ENCODE peak calls at places on chromosome 5, in ten cellular contexts. X is kidney, B is endothelial cell of umbilical vein, D is AG09319, Z is dorsolateral prefrontal cortex, G is HCT116, H is GM12878, O is cardiac fibroblast, R is heart left ventricle, S is AG04449. F is an unnamed sample.

GRCh38 chr5:14144586-14145355 is 1.6 kb downstream of the TRIO start:
- DNase-seq in B (peak), S (no peak), G (peak), D (no peak), O (peak), X (peak), R (peak), H (peak), Z (peak), F (peak)

GRCh38 chr5:181283347-181283746 is 22.4 kb upstream of the TRIM52 start:
- DNase-seq in Z (no peak), H (no peak), B (no peak), S (no peak), X (no peak), G (no peak), O (no peak), D (no peak), R (no peak), F (no peak)

GRCh38 chr5:99763021-99763814 is 772.0 kb upstream of the FAM174A start:
- DNase-seq in S (no peak), B (no peak), G (no peak), Z (no peak), D (no peak), X (peak), O (no peak), R (no peak), H (no peak), F (no peak)

GRCh38 chr5:139644001-139644456 is 4.1 kb upstream of the CXXC5 start:
- DNase-seq in D (no peak), R (no peak), B (no peak), Z (no peak), X (peak), H (no peak), O (no peak), G (no peak), S (no peak), F (no peak)

GRCh38 chr5:11477786-11478185 is 426.5 kb downstream of the CTNND2 start:
- DNase-seq in R (no peak), H (no peak), Z (no peak), O (no peak), S (no peak), B (no peak), X (no peak), D (no peak), G (no peak), F (no peak)

GRCh38 chr5:132684496-132684895 is 10.7 kb downstream of the IL4 start:
- DNase-seq in S (no peak), B (no peak), Z (no peak), H (no peak), R (no peak), D (no peak), G (no peak), O (no peak), X (no peak), F (no peak)

GRCh38 chr5:78591227-78591626 is 57.3 kb downstream of the LHFPL2 start:
- DNase-seq in X (no peak), B (peak), S (no peak), D (peak), R (no peak), G (peak), Z (no peak), H (no peak), O (peak), F (no peak)

GRCh38 chr5:159655757-159656409 is 260.4 kb upstream of the ADRA1B start:
- DNase-seq in X (no peak), Z (no peak), B (no peak), O (no peak), R (peak), G (no peak), S (no peak), D (no peak), H (no peak), F (no peak)

GRCh38 chr5:89338935-89339334 is 456.0 kb upstream of the MEF2C start:
- DNase-seq in O (peak), H (no peak), D (peak), X (no peak), R (no peak), B (no peak), S (peak), G (no peak), Z (no peak), F (no peak)

GRCh38 chr5:168086104-168086610 is 205.3 kb upstream of the WWC1 start:
- DNase-seq in S (peak), Z (no peak), B (no peak), X (no peak), R (no peak), H (no peak), O (no peak), G (no peak), D (no peak), F (no peak)

GRCh38 chr5:103667068-103667467 is 104.5 kb upstream of the NUDT12 start:
- DNase-seq in B (peak), R (no peak), Z (no peak), G (no peak), H (no peak), D (no peak), X (no peak), S (no peak), O (peak), F (no peak)

GRCh38 chr5:154949758-154950157 is 8.9 kb downstream of the MRPL22 start:
- DNase-seq in Z (no peak), S (no peak), O (no peak), H (no peak), R (no peak), G (no peak), D (no peak), X (no peak), B (no peak), F (no peak)

GRCh38 chr5:174827521-174827920 is 103.1 kb downstream of the MSX2 start:
- DNase-seq in S (peak), G (no peak), D (no peak), H (no peak), O (peak), X (no peak), Z (no peak), R (no peak), B (no peak), F (no peak)

GRCh38 chr5:86075139-86075538 is 542.6 kb upstream of the COX7C start:
- DNase-seq in D (no peak), Z (no peak), R (no peak), X (no peak), S (no peak), G (no peak), O (no peak), H (no peak), B (no peak), F (no peak)

GRCh38 chr5:64026493-64026892 is 64.2 kb upstream of the HTR1A start:
- DNase-seq in G (no peak), Z (no peak), H (no peak), D (no peak), O (no peak), B (no peak), X (no peak), S (no peak), R (no peak), F (no peak)

GRCh38 chr5:171808951-171809350 is 23.3 kb downstream of the SMIM23 start:
- DNase-seq in G (no peak), D (no peak), X (no peak), Z (no peak), R (no peak), S (no peak), B (no peak), O (peak), H (no peak), F (no peak)

GRCh38 chr5:169945831-169946261 is 34.4 kb downstream of the INSYN2B start:
- DNase-seq in B (peak), X (peak), R (peak), Z (peak), D (peak), H (no peak), G (no peak), O (peak), S (peak), F (no peak)

GRCh38 chr5:8445139-8445538 is 576.2 kb downstream of the MTRR start:
- DNase-seq in G (no peak), D (no peak), B (no peak), S (no peak), X (no peak), Z (no peak), O (no peak), R (no peak), H (no peak), F (no peak)

GRCh38 chr5:561408-561807 is 37.2 kb upstream of the SLC9A3 start:
- DNase-seq in B (no peak), O (no peak), X (peak), D (no peak), S (no peak), G (no peak), R (peak), H (no peak), Z (no peak), F (no peak)

GRCh38 chr5:142360607-142361120 is 35.8 kb upstream of the SPRY4 start:
- DNase-seq in S (no peak), D (no peak), H (no peak), R (no peak), B (peak), X (no peak), G (peak), Z (no peak), O (peak), F (no peak)

GRCh38 chr5:97931829-97932228 is 748.8 kb upstream of the RIOK2 start:
- DNase-seq in D (no peak), B (no peak), H (no peak), O (no peak), X (no peak), S (no peak), Z (no peak), G (no peak), R (no peak), F (no peak)

GRCh38 chr5:14185336-14186131 is 42.4 kb downstream of the TRIO start:
- DNase-seq in D (no peak), Z (no peak), S (no peak), B (peak), H (no peak), O (peak), G (no peak), R (no peak), X (no peak), F (no peak)

GRCh38 chr5:131996210-131997025 is 15.0 kb downstream of the ACSL6 start:
- DNase-seq in S (no peak), R (no peak), G (no peak), Z (no peak), X (no peak), O (no peak), D (no peak), H (no peak), B (peak), F (no peak)

GRCh38 chr5:79151933-79152671 is 40.5 kb downstream of the BHMT start:
- DNase-seq in G (no peak), Z (no peak), X (no peak), O (no peak), S (no peak), H (no peak), B (no peak), D (no peak), R (no peak), F (no peak)

GRCh38 chr5:42950466-42951168 is 89.5 kb downstream of the ANXA2R start:
- DNase-seq in S (peak), X (no peak), Z (no peak), R (peak), H (peak), D (peak), O (peak), G (peak), B (peak), F (peak)

GRCh38 chr5:473344-474192 is 30.6 kb downstream of the EXOC3 start:
- DNase-seq in S (no peak), X (peak), Z (no peak), G (no peak), H (no peak), D (no peak), B (peak), R (peak), O (peak), F (no peak)

GRCh38 chr5:111572561-111572960 is 60.2 kb upstream of the STARD4 start:
- DNase-seq in Z (no peak), X (no peak), O (no peak), H (no peak), D (no peak), B (no peak), S (no peak), G (no peak), R (no peak), F (no peak)

GRCh38 chr5:148735301-148735700 is 81.0 kb upstream of the HTR4 start:
- DNase-seq in B (peak), G (no peak), R (no peak), D (no peak), S (no peak), O (no peak), H (no peak), X (no peak), Z (no peak), F (no peak)

GRCh38 chr5:69295088-69295754 is 37.4 kb downstream of the CCDC125 start:
- DNase-seq in G (no peak), R (no peak), S (peak), D (no peak), X (no peak), B (peak), H (no peak), Z (no peak), O (peak), F (no peak)

GRCh38 chr5:73955447-73955846 is 329.5 kb downstream of the ARHGEF28 start:
- DNase-seq in R (no peak), G (no peak), X (no peak), Z (no peak), B (no peak), O (no peak), D (no peak), S (no peak), H (no peak), F (no peak)

GRCh38 chr5:54360089-54360488 is 49.7 kb upstream of the ARL15 start:
- DNase-seq in Z (no peak), H (no peak), X (no peak), G (no peak), B (no peak), R (no peak), O (peak), S (no peak), D (no peak), F (no peak)

GRCh38 chr5:110726249-110727024 is at the start of gene TMEM232:
- DNase-seq in O (peak), S (no peak), B (peak), D (no peak), R (peak), Z (peak), X (peak), G (no peak), H (peak), F (peak)

GRCh38 chr5:44868541-44868940 is 59.8 kb downstream of the MRPS30 start:
- DNase-seq in B (peak), D (no peak), S (no peak), H (no peak), G (no peak), X (no peak), O (no peak), R (no peak), Z (no peak), F (no peak)

GRCh38 chr5:54552446-54552845 is 34.9 kb downstream of the SNX18 start:
- DNase-seq in O (no peak), D (no peak), Z (no peak), S (no peak), R (no peak), G (no peak), B (no peak), X (no peak), H (no peak), F (no peak)

GRCh38 chr5:144421411-144421810 is 250.7 kb downstream of the KCTD16 start:
- DNase-seq in X (no peak), G (no peak), H (no peak), S (no peak), B (no peak), D (no peak), Z (no peak), O (peak), R (no peak), F (no peak)

GRCh38 chr5:116652903-116653302 is 78.3 kb upstream of the SEMA6A start:
- DNase-seq in B (no peak), R (no peak), H (no peak), X (no peak), O (peak), Z (no peak), D (no peak), G (no peak), S (no peak), F (no peak)

GRCh38 chr5:176921669-176922196 is 22.6 kb upstream of the HK3 start:
- DNase-seq in H (no peak), R (no peak), D (no peak), B (no peak), Z (no peak), G (no peak), S (no peak), O (no peak), X (no peak), F (no peak)

GRCh38 chr5:12016149-12016740 is 112.0 kb upstream of the CTNND2 start:
- DNase-seq in O (no peak), R (no peak), Z (no peak), B (no peak), X (no peak), D (no peak), G (no peak), S (no peak), H (no peak), F (no peak)

GRCh38 chr5:179802207-179802883 is 4.3 kb downstream of the MGAT4B start:
- DNase-seq in B (no peak), Z (no peak), D (no peak), S (no peak), G (no peak), O (no peak), X (peak), R (no peak), H (no peak), F (no peak)

GRCh38 chr5:177067491-177067890 is 19.2 kb upstream of the FGFR4 start:
- DNase-seq in S (no peak), H (no peak), D (no peak), R (no peak), Z (no peak), G (no peak), X (peak), O (no peak), B (no peak), F (no peak)

GRCh38 chr5:35600591-35600990 is 17.1 kb upstream of the SPEF2 start:
- DNase-seq in R (no peak), G (no peak), X (no peak), B (no peak), H (no peak), D (no peak), S (no peak), Z (no peak), O (no peak), F (no peak)

GRCh38 chr5:35593338-35593737 is 24.3 kb upstream of the SPEF2 start:
- DNase-seq in S (no peak), G (no peak), Z (no peak), O (no peak), H (no peak), B (no peak), R (no peak), D (no peak), X (no peak), F (no peak)

GRCh38 chr5:35598707-35599370 is 18.8 kb upstream of the SPEF2 start:
- DNase-seq in R (no peak), G (peak), D (no peak), O (no peak), Z (no peak), X (peak), H (no peak), B (no peak), S (no peak), F (no peak)
- TF ChIP-seq CTCF in R (no peak), G (no peak), D (no peak), O (no peak), Z (no peak), X (peak), H (no peak), B (no peak), S (no peak), F (no peak)

DNA sequence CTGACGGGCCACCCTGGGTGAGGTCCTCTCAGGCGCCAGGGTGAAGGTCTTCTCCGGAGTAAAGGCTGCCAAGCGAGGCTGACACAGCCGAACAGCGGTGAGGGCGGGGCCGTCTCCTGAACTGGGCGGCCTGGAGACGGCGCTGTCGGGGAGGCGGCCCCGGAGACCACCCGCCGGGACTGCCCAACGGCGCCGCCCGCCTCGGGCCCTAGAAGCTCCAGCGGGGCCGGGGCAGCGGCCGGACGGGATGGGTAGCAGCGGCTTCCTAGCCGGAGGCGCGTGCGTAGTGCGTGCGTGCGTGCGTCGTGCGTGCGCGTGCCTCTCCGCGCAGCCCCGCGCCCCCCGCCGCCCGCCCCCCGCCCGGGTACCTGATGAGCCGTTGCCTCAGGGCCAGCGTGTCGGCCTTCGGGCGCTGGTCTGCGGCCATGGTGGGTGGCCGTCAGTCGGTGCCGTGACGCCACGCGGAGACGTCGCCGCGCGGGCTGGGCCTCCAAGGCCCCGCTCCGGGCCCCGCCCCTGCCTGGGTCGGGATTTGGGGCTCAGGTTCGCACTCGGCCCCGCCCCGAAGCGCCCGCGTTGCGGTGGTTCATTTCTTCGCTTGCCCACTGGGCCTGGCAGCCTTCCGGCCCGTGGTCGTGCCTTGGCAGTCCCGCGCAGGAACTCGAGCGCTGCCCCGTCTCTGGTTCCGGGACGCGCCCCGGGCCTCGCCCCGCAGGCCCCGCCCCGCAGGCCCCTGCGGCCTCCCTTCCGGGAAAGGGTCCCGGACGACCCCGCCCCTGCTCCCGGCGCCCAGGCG is at the start of gene PHYKPL:
- DNase-seq in H (no peak), R (peak), S (no peak), O (peak), G (peak), D (peak), B (peak), X (peak), Z (peak), F (peak)
- TF ChIP-seq CTCF in H (no peak), R (peak), S (peak), O (no peak), G (no peak), D (peak), B (peak), X (peak), Z (no peak), F (no peak)

GRCh38 chr5:138169124-138169523 is 9.3 kb downstream of the BRD8 start:
- DNase-seq in R (no peak), O (no peak), G (no peak), X (no peak), S (no peak), H (no peak), Z (no peak), B (no peak), D (no peak), F (no peak)

GRCh38 chr5:138159666-138160065 is 18.8 kb downstream of the BRD8 start:
- DNase-seq in Z (no peak), O (no peak), S (no peak), D (no peak), R (no peak), B (no peak), X (no peak), G (no peak), H (no peak), F (no peak)

GRCh38 chr5:138160706-138161105 is 17.7 kb downstream of the BRD8 start:
- DNase-seq in G (no peak), D (no peak), B (no peak), R (no peak), S (no peak), X (no peak), H (no peak), O (no peak), Z (no peak), F (no peak)

DNA sequence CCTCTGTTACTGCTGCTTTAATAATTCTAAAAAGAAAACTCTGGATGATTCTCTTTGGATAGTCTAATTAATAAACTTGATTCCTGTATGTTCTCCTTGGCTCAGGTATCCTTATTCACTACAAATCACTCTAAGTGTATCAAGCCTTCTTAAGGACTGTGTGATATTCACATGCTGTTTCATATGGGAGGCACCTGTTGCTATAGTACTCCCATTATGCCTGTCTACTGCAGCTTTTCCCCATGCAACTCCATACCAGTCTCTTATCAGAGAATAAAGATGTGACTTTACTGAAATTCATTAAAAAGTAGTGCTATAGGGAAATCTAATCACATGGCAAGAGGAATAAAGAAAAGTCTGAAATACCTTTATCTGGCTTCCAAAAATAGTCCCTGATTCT is 14.7 kb downstream of the BRD8 start:
- DNase-seq in R (no peak), B (no peak), G (no peak), D (no peak), H (no peak), Z (no peak), S (no peak), X (no peak), O (no peak), F (no peak)
- TF ChIP-seq CTCF in R (no peak), B (no peak), G (no peak), D (no peak), H (no peak), Z (no peak), S (no peak), X (no peak), O (no peak), F (no peak)

DNA sequence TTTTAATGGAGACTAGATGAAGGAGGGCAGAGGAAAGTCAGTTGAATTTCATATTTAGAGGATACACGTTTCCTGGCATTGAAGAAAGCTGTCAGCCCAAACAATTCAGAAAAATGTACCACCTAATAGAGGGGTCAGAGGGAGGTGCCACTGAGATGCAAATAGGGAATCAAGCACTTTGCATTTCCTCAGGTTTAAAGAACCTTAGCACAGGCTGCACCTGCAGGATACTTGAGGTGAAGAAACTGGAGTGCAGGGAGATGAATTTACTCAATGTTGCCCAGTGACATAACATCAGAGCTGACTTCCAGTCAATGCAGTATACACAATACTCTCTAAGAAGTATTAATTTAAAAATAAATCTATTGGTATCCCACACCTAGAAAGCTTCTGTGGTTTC is 67.0 kb upstream of the MAST4 start:
- DNase-seq in R (no peak), S (no peak), X (no peak), D (no peak), Z (no peak), G (no peak), O (no peak), H (no peak), B (no peak), F (no peak)
- TF ChIP-seq CTCF in R (no peak), S (no peak), X (no peak), D (no peak), Z (no peak), G (no peak), O (no peak), H (no peak), B (no peak), F (no peak)

F was measured in GM10248.